ENCODE peak calls at places on chromosomes 6 and 20, in five cellular contexts. A, F, P, B and N are unnamed samples.

GRCh38 chr20:62197801-62198200 is 15.0 kb downstream of the MTG2 start:
- DNase-seq in B (no peak), A (no peak), F (no peak), P (no peak), N (no peak)

GRCh38 chr6:21024621-21025020 is 490.4 kb downstream of the CDKAL1 start:
- DNase-seq in A (no peak), P (no peak), F (no peak), B (no peak), N (no peak)

GRCh38 chr6:128208078-128208477 is 307.2 kb upstream of the THEMIS start:
- DNase-seq in F (no peak), B (no peak), A (no peak), P (no peak), N (no peak)

GRCh38 chr20:17179840-17180239 is 47.0 kb upstream of the PCSK2 start:
- DNase-seq in A (no peak), F (no peak), P (peak), B (no peak), N (peak)

GRCh38 chr20:33850159-33850558 is 39.0 kb downstream of the CHMP4B start:
- DNase-seq in F (no peak), A (no peak), B (no peak), P (no peak), N (no peak)

GRCh38 chr6:11459002-11459658 is 78.4 kb upstream of the TMEM170B start:
- DNase-seq in F (no peak), P (no peak), A (no peak), B (peak), N (no peak)

GRCh38 chr6:48564036-48564820 is 453.2 kb upstream of the PTCHD4 start:
- DNase-seq in P (no peak), F (no peak), A (no peak), B (no peak), N (peak)

GRCh38 chr20:6533828-6534388 is 233.6 kb upstream of the BMP2 start:
- DNase-seq in A (no peak), F (no peak), B (peak), P (no peak), N (peak)

GRCh38 chr6:93252930-93253329 is 166.4 kb downstream of the EPHA7 start:
- DNase-seq in P (no peak), B (no peak), F (no peak), A (no peak), N (no peak)

GRCh38 chr6:41939848-41940758 is 1.5 kb downstream of the CCND3 start:
- DNase-seq in F (no peak), P (peak), B (peak), A (peak), N (peak)

GRCh38 chr6:12064125-12064524 is 52.0 kb downstream of the HIVEP1 start:
- DNase-seq in P (no peak), B (no peak), A (no peak), F (no peak), N (no peak)

GRCh38 chr20:53245581-53245980 is 273.4 kb downstream of the TSHZ2 start:
- DNase-seq in B (no peak), A (no peak), P (no peak), F (no peak), N (no peak)